ENCODE peak calls at places on chromosomes 13 and 19, in eight cellular contexts. I is adrenal gland; C is PC-3; F is CD8-positive, alpha-beta T cell; S is ascending aorta; X is RWPE1; U is CD4-positive, alpha-beta T cell; T is mammary epithelial cell. Z is an unnamed sample.

GRCh38 chr13:83620535-83621220 is 261.6 kb downstream of the SLITRK1 start:
- DNase-seq in U (no peak), F (no peak), T (peak), I (no peak), X (peak), S (no peak), C (peak), Z (peak)

GRCh38 chr13:34748561-34748960 is 193.5 kb upstream of the NBEA start:
- DNase-seq in S (no peak), C (no peak), X (no peak), I (no peak), U (no peak), F (no peak), T (no peak), Z (peak)

GRCh38 chr13:95247857-95248256 is 53.4 kb downstream of the ABCC4 start:
- DNase-seq in F (no peak), X (no peak), S (no peak), I (no peak), T (no peak), C (no peak), U (no peak), Z (no peak)

GRCh38 chr13:77112961-77113360 is 86.0 kb upstream of the FBXL3 start:
- DNase-seq in T (no peak), C (no peak), S (no peak), X (no peak), U (no peak), F (no peak), I (no peak), Z (no peak)

GRCh38 chr19:38742296-38742695 is 2.0 kb downstream of the CAPN12 start:
- DNase-seq in S (no peak), F (no peak), T (peak), I (no peak), U (no peak), C (no peak), X (no peak), Z (no peak)

GRCh38 chr19:29858000-29858596 is 46.3 kb downstream of the CCNE1 start:
- DNase-seq in C (peak), X (no peak), I (no peak), T (no peak), S (no peak), F (no peak), U (peak), Z (no peak)

GRCh38 chr19:56086671-56087430 is 34.2 kb downstream of the ZNF787 start:
- DNase-seq in I (no peak), T (no peak), C (no peak), F (no peak), X (no peak), S (no peak), U (no peak), Z (no peak)

GRCh38 chr19:6161271-6161850 is 25.9 kb downstream of the ACSBG2 start:
- DNase-seq in T (peak), X (peak), F (peak), U (peak), C (peak), I (no peak), S (peak), Z (no peak)

GRCh38 chr13:102654786-102655185 is 40.1 kb downstream of the METTL21C start:
- DNase-seq in T (no peak), C (no peak), S (no peak), F (no peak), U (no peak), I (no peak), X (no peak), Z (no peak)

GRCh38 chr19:49489601-49490167 is 2.3 kb downstream of the RPL13A start:
- DNase-seq in F (no peak), S (no peak), X (no peak), I (no peak), T (no peak), C (no peak), U (no peak), Z (no peak)

GRCh38 chr19:51602189-51602854 is 27.9 kb downstream of the SIGLEC5 start:
- DNase-seq in I (no peak), S (no peak), F (no peak), U (no peak), C (no peak), X (no peak), T (no peak), Z (no peak)

GRCh38 chr13:42808572-42808971 is 27.2 kb downstream of the FAM216B start:
- DNase-seq in C (peak), T (peak), U (no peak), I (no peak), X (no peak), S (no peak), F (no peak), Z (peak)

GRCh38 chr19:374183-374885 is 29.7 kb upstream of the MIER2 start:
- DNase-seq in T (peak), S (peak), I (no peak), F (no peak), C (peak), U (no peak), X (peak), Z (no peak)

GRCh38 chr19:6035026-6035425 is 57.1 kb upstream of the RANBP3 start:
- DNase-seq in X (no peak), C (no peak), I (peak), S (no peak), T (no peak), F (no peak), U (no peak), Z (no peak)

GRCh38 chr13:106867249-106867648 is 299.3 kb upstream of the ARGLU1 start:
- DNase-seq in X (no peak), T (peak), S (no peak), U (no peak), I (peak), C (peak), F (no peak), Z (no peak)

GRCh38 chr13:39777527-39778061 is 122.1 kb downstream of the COG6 start:
- DNase-seq in S (no peak), X (peak), U (no peak), T (peak), C (peak), I (no peak), F (no peak), Z (peak)

GRCh38 chr13:46489586-46490023 is 63.4 kb upstream of the LRCH1 start:
- DNase-seq in X (no peak), C (peak), I (no peak), F (no peak), S (peak), U (no peak), T (peak), Z (peak)

GRCh38 chr13:113207890-113208423 is 512 bp downstream of the PCID2 start:
- DNase-seq in F (no peak), X (peak), U (no peak), T (peak), C (peak), S (peak), I (peak), Z (peak)

GRCh38 chr19:16457195-16457953 is 14.4 kb downstream of the EPS15L1 start:
- DNase-seq in S (peak), T (peak), I (peak), X (no peak), C (peak), F (no peak), U (no peak), Z (peak)

GRCh38 chr13:59750860-59751259 is 412.9 kb downstream of the DIAPH3 start:
- DNase-seq in S (no peak), C (no peak), F (no peak), U (no peak), T (peak), X (no peak), I (no peak), Z (peak)

GRCh38 chr19:55088543-55089265 is 13.0 kb downstream of the EPS8L1 start:
- DNase-seq in F (peak), T (peak), U (peak), I (peak), X (peak), C (peak), S (peak), Z (no peak)

GRCh38 chr19:35742121-35742724 is at the start of gene IGFLR1:
- DNase-seq in T (no peak), U (peak), X (no peak), C (no peak), I (no peak), F (peak), S (no peak), Z (no peak)

GRCh38 chr19:47714339-47714738 is 1.1 kb downstream of the EHD2 start:
- DNase-seq in I (no peak), U (no peak), S (no peak), T (no peak), F (no peak), C (no peak), X (no peak), Z (no peak)

GRCh38 chr19:41597600-41598041 is 21.7 kb downstream of the CEACAM21 start:
- DNase-seq in F (peak), U (peak), X (peak), T (peak), S (peak), I (peak), C (peak), Z (peak)

GRCh38 chr19:10335149-10336053 is 2.1 kb upstream of the RAVER1 start:
- DNase-seq in F (no peak), T (no peak), U (no peak), S (no peak), X (no peak), C (no peak), I (no peak), Z (no peak)

GRCh38 chr19:3176715-3177501 is 1.7 kb upstream of the S1PR4 start:
- DNase-seq in I (no peak), T (peak), X (peak), C (peak), U (peak), F (peak), S (no peak), Z (peak)

GRCh38 chr13:90918551-90918950 is 428.9 kb upstream of the MIR17HG start:
- DNase-seq in U (no peak), T (peak), S (no peak), X (no peak), F (no peak), C (peak), I (no peak), Z (peak)

GRCh38 chr13:31944262-31945160 is 87.1 kb upstream of the FRY start:
- DNase-seq in X (no peak), S (no peak), U (no peak), I (no peak), T (no peak), F (no peak), C (no peak), Z (no peak)
- H3K27ac ChIP-seq in X (peak), S (peak), U (no peak), I (no peak), T (peak), F (no peak), C (peak), Z (no peak)

DNA sequence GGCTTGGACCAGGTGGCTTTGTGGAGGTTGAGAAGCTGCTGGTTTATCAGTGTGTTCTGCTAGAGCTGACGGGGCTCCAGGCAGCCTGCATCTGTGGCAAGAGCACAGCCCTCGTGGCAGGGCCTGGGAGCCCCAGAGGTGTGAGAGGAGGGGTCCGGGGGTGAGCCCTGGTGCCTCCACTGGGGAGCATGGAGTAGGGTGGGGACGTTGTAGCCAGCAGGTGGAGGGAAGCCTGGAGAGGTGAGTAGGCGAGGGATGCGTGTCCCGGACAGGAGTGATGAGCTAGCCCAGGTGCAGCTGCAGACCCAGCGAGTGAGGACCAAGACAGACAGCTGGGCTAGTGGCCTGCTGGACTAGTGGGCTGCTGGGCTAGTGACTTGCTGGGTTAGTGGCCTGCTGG is 51.0 kb downstream of the SLC7A9 start:
- DNase-seq in X (no peak), F (no peak), U (no peak), S (no peak), T (no peak), I (no peak), C (no peak), Z (no peak)
- TF ChIP-seq CTCF in X (no peak), F (no peak), U (no peak), S (no peak), T (no peak), I (no peak), C (no peak), Z (no peak)

GRCh38 chr13:28324181-28324789 is 170.6 kb downstream of the FLT1 start:
- DNase-seq in F (peak), C (peak), S (peak), I (peak), U (peak), T (peak), X (peak), Z (no peak)

GRCh38 chr13:28320209-28320608 is 174.7 kb downstream of the FLT1 start:
- DNase-seq in C (no peak), T (no peak), X (no peak), F (no peak), S (no peak), I (no peak), U (no peak), Z (no peak)

GRCh38 chr13:28321751-28322150 is 173.2 kb downstream of the FLT1 start:
- DNase-seq in U (no peak), F (no peak), X (no peak), T (no peak), I (no peak), C (no peak), S (no peak), Z (no peak)

GRCh38 chr13:28320884-28321574 is 173.9 kb downstream of the FLT1 start:
- DNase-seq in I (no peak), C (peak), X (no peak), F (no peak), U (no peak), T (no peak), S (no peak), Z (no peak)

GRCh38 chr13:28322256-28322895 is 172.6 kb downstream of the FLT1 start:
- DNase-seq in T (no peak), F (no peak), C (peak), I (no peak), U (no peak), X (no peak), S (no peak), Z (peak)
- H3K27ac ChIP-seq in T (no peak), F (no peak), C (peak), I (no peak), U (no peak), X (no peak), S (no peak), Z (no peak)

DNA sequence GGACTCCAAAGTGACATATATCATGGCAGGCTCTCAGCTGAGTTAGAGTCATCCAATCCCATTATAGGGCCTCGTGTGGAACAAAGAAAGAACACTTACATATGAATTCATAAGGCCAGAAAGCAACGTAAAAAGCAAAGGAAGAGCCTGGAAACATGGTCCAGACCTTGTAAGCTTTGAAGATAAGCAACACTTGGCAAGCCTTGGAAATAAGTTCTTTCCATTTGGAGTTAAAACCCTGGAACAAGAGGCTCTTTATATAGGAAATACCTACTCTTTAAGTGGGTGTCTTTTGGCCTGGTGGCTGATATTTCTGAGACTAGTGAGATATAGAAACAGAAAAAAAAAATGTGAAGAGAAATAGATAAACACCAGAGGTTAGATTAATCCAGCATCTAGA is 49.4 kb downstream of the ZAR1L start:
- DNase-seq in C (no peak), I (no peak), F (no peak), S (no peak), T (no peak), X (no peak), U (no peak), Z (no peak)
- TF ChIP-seq CTCF in C (no peak), I (no peak), F (no peak), S (no peak), T (no peak), X (no peak), U (no peak), Z (no peak)

GRCh38 chr13:104021806-104022397 is 955.7 kb upstream of the SLC10A2 start:
- DNase-seq in S (no peak), I (no peak), C (no peak), X (no peak), T (no peak), F (no peak), U (no peak), Z (no peak)

GRCh38 chr13:104024416-104025170 is 958.4 kb upstream of the SLC10A2 start:
- DNase-seq in S (no peak), T (peak), X (no peak), F (no peak), I (no peak), C (no peak), U (no peak), Z (peak)

GRCh38 chr13:104025303-104025702 is 959.1 kb upstream of the SLC10A2 start:
- DNase-seq in I (no peak), T (no peak), S (no peak), C (no peak), U (no peak), X (no peak), F (no peak), Z (no peak)
- H3K27ac ChIP-seq in I (no peak), T (no peak), S (no peak), C (no peak), U (no peak), X (no peak), F (no peak), Z (no peak)

DNA sequence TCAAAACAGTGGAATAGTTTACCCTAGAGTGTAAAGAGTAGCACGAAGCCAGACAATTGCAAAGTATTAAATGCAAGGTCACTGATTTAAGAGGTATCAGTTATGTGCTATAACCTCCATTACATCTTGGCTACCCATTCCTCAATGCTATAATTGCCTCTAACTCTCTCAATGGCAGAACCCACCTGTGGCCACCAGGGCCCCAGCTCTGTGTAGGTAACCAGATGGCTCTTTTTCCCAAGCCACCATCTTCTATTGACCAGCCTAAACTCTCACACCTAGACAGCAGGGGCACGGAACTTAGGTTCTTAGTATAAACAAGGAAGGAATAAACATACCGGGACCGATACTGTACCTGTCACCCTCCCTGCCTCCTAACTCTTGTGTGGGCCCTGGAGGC is 277.6 kb downstream of the PCDH9 start:
- DNase-seq in U (no peak), X (no peak), F (no peak), T (no peak), C (no peak), S (no peak), I (no peak), Z (no peak)
- TF ChIP-seq CTCF in U (no peak), X (no peak), F (no peak), T (no peak), C (no peak), S (no peak), I (no peak), Z (no peak)

DNA sequence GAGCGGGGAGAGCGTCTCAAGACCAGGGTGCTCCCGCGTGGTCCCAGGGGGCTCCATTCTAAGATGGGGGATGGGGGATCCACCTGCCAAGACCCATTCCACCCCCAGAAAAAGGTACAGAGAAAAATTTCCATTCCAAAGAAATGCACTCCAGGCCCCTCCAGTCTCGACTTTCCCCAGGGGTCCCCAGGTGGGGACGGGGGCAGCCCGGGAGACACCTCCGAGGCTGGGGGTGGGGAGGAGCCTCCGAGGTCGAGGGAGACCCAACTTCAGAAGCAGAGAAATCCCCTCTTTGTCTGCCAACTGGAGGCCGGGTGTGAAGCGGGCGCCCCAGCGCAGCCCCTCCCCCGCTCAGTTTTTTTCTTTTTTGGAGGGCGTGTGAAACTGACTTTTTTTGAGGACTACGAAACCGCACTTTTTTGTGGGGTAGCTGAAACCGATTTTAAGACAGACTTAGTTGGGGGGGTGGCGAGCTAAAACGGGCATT is 1.3 kb downstream of the TCF3 start:
- DNase-seq in C (no peak), S (no peak), U (peak), X (peak), F (peak), I (no peak), T (no peak), Z (no peak)
- H3K27ac ChIP-seq in C (no peak), S (no peak), U (peak), X (peak), F (peak), I (no peak), T (peak), Z (peak)

GRCh38 chr13:54301085-54301484 is 1272.5 kb downstream of the OLFM4 start:
- DNase-seq in I (no peak), U (no peak), S (no peak), X (no peak), C (no peak), T (no peak), F (no peak), Z (no peak)
- TF ChIP-seq CTCF in I (no peak), U (no peak), S (no peak), X (no peak), C (no peak), T (no peak), F (no peak), Z (no peak)

DNA sequence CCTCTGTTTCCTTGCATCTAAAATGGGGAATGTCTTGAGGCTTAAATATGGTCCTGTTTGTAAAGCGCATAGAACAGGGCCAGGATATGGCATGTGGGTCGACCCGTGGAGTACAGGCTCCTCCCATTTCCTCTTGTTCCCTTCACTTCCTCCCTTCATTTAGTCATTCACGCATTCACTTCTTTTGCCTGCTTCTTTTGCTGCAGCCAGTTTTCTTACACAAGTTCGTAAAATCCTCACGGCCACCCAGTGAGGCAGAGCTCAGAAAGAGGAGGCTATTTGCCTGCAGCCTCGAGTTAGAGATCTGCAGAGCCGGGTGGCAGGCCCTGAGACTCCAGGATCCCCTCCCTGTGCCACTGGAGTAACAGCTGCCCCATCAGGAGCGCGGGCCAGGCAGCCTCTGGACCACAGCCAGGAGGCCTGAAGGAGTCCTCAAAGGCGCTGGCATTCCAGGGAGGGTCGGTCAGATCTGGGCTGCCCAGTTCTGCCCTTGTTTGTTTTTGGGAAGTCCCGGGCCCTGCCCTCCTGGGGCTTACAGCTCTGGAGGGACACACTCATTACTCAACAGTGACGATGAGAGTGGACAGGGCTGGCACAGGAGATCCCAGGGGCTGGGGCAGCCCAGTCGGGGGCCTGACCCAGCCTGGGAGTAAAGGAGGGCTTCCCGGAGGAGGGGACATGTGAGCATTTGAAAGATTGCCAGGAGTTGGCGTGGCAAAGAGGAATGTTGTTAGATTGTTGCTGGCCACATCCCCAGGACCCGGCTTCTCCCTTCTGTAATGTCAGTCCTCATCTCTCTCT is 4.6 kb downstream of the PPP5C start:
- DNase-seq in U (no peak), X (peak), T (peak), C (peak), I (peak), F (no peak), S (peak), Z (peak)
- H3K27ac ChIP-seq in U (peak), X (peak), T (peak), C (no peak), I (peak), F (peak), S (peak), Z (peak)